ENCODE peak calls at places on chromosome 5, in six cellular contexts. One of them, this sample, is unnamed.

GRCh38 chr5:91293131-91293530 is 90.0 kb downstream of the ARRDC3 start:
- DNase-seq in mesenchymal stem cell: peak; percentile 51
- DNase-seq in IMR-90: peak; percentile 55
- DNase-seq in mesendoderm: peak; percentile 92
- DNase-seq in H1: no peak
- DNase-seq in trophoblast cell: peak; percentile 33
- DNase-seq in this sample: peak; percentile 44

GRCh38 chr5:148569948-148570347 is 84.4 kb downstream of the HTR4 start:
- DNase-seq in mesenchymal stem cell: no peak
- DNase-seq in IMR-90: no peak
- DNase-seq in mesendoderm: no peak
- DNase-seq in H1: no peak
- DNase-seq in trophoblast cell: no peak
- DNase-seq in this sample: no peak

GRCh38 chr5:66633754-66634153 is 37.6 kb downstream of the MAST4 start:
- DNase-seq in mesenchymal stem cell: no peak
- DNase-seq in IMR-90: no peak
- DNase-seq in mesendoderm: peak; percentile 26
- DNase-seq in H1: no peak
- DNase-seq in trophoblast cell: peak; percentile 91
- DNase-seq in this sample: peak; percentile 18

GRCh38 chr5:110512266-110512665 is 214.2 kb downstream of the TMEM232 start:
- DNase-seq in mesenchymal stem cell: peak; percentile 14
- DNase-seq in IMR-90: no peak
- DNase-seq in mesendoderm: no peak
- DNase-seq in H1: no peak
- DNase-seq in trophoblast cell: no peak
- DNase-seq in this sample: no peak

GRCh38 chr5:32692066-32692746 is 18.9 kb upstream of the NPR3 start:
- DNase-seq in mesenchymal stem cell: peak; percentile 16
- DNase-seq in IMR-90: peak; percentile 80
- DNase-seq in mesendoderm: no peak
- DNase-seq in H1: no peak
- DNase-seq in trophoblast cell: peak; percentile 17
- DNase-seq in this sample: no peak

GRCh38 chr5:4511996-4512656 is 628.0 kb upstream of the ADAMTS16 start:
- DNase-seq in mesenchymal stem cell: no peak
- DNase-seq in IMR-90: no peak
- DNase-seq in mesendoderm: peak; percentile 50
- DNase-seq in H1: peak; percentile 61
- DNase-seq in trophoblast cell: peak; percentile 32
- DNase-seq in this sample: no peak

GRCh38 chr5:146079695-146080361 is 25.5 kb downstream of the PLAC8L1 start:
- DNase-seq in mesenchymal stem cell: peak; percentile 24
- DNase-seq in IMR-90: peak; percentile 10
- DNase-seq in mesendoderm: peak; percentile 19
- DNase-seq in H1: no peak
- DNase-seq in trophoblast cell: no peak
- DNase-seq in this sample: no peak

GRCh38 chr5:39399135-39400036 is 25.4 kb downstream of the DAB2 start:
- DNase-seq in mesenchymal stem cell: peak; percentile 98
- DNase-seq in IMR-90: peak; percentile 98
- DNase-seq in mesendoderm: peak; percentile 91
- DNase-seq in H1: no peak
- DNase-seq in trophoblast cell: peak; percentile 89
- DNase-seq in this sample: no peak

GRCh38 chr5:127031147-127031862 is 947 bp upstream of the MARCHF3 start:
- DNase-seq in mesenchymal stem cell: no peak
- DNase-seq in IMR-90: no peak
- DNase-seq in mesendoderm: no peak
- DNase-seq in H1: no peak
- DNase-seq in trophoblast cell: no peak
- DNase-seq in this sample: no peak

GRCh38 chr5:98713027-98713426 is 60.4 kb upstream of the RGMB start:
- DNase-seq in mesenchymal stem cell: peak; percentile 6
- DNase-seq in IMR-90: peak; percentile 77
- DNase-seq in mesendoderm: no peak
- DNase-seq in H1: no peak
- DNase-seq in trophoblast cell: no peak
- DNase-seq in this sample: no peak

GRCh38 chr5:112933651-112934365 is 11.8 kb upstream of the REEP5 start:
- DNase-seq in mesenchymal stem cell: peak; percentile 58
- DNase-seq in IMR-90: peak; percentile 88
- DNase-seq in mesendoderm: no peak
- DNase-seq in H1: no peak
- DNase-seq in trophoblast cell: no peak
- DNase-seq in this sample: no peak

GRCh38 chr5:58545912-58546311 is 37.0 kb upstream of the RAB3C start:
- DNase-seq in mesenchymal stem cell: no peak
- DNase-seq in IMR-90: no peak
- DNase-seq in mesendoderm: peak; percentile 55
- DNase-seq in H1: no peak
- DNase-seq in trophoblast cell: peak; percentile 73
- DNase-seq in this sample: no peak
- H3K18ac ChIP-seq in mesenchymal stem cell: no peak overlapping the region
- H3K18ac ChIP-seq in IMR-90: no peak overlapping the region
- H3K18ac ChIP-seq in mesendoderm: no peak overlapping the region
- H3K18ac ChIP-seq in H1: no peak overlapping the region
- H3K18ac ChIP-seq in trophoblast cell: no peak overlapping the region
- H3K18ac ChIP-seq in this sample: no peak overlapping the region

DNA sequence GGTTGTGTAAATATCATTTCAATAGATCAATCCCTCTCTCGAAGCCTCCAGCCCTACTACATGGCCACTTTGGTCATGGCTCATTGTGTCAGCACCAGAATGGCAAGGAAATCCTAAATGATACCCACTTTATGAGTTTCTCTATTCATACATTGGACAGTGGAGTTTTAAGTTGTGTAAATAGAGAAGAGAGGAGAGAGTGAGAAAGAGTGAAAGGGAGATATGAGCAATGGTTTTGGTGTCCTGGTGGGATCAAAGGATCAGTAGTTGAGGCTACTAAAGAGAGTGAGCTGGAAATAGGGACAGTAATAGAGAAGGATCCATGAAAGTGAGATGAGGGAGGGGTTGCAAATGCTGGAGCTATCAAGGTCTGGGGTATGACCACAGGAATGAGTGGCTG is 31.5 kb upstream of the GZMA start:
- DNase-seq in mesenchymal stem cell: no peak
- DNase-seq in IMR-90: no peak
- DNase-seq in mesendoderm: no peak
- DNase-seq in H1: no peak
- DNase-seq in trophoblast cell: no peak
- DNase-seq in this sample: no peak
- H3K4me3 ChIP-seq in mesenchymal stem cell: no peak overlapping the region
- H3K4me3 ChIP-seq in IMR-90: no peak overlapping the region
- H3K4me3 ChIP-seq in mesendoderm: no peak overlapping the region
- H3K4me3 ChIP-seq in H1: no peak overlapping the region
- H3K4me3 ChIP-seq in trophoblast cell: no peak overlapping the region
- H3K4me3 ChIP-seq in this sample: no peak overlapping the region

GRCh38 chr5:95970359-95970704 is 8.7 kb upstream of the ELL2 start:
- DNase-seq in mesenchymal stem cell: no peak
- DNase-seq in IMR-90: no peak
- DNase-seq in mesendoderm: no peak
- DNase-seq in H1: no peak
- DNase-seq in trophoblast cell: no peak
- DNase-seq in this sample: no peak
- H3K18ac ChIP-seq in mesenchymal stem cell: no peak overlapping the region
- H3K18ac ChIP-seq in IMR-90: no peak overlapping the region
- H3K18ac ChIP-seq in mesendoderm: no peak overlapping the region
- H3K18ac ChIP-seq in H1: no peak overlapping the region
- H3K18ac ChIP-seq in trophoblast cell: no peak overlapping the region
- H3K18ac ChIP-seq in this sample: no peak overlapping the region

GRCh38 chr5:76468625-76469410 is 65.7 kb downstream of the IQGAP2 start:
- DNase-seq in mesenchymal stem cell: no peak
- DNase-seq in IMR-90: no peak
- DNase-seq in mesendoderm: no peak
- DNase-seq in H1: no peak
- DNase-seq in trophoblast cell: peak; percentile 83
- DNase-seq in this sample: no peak

GRCh38 chr5:76469656-76470290 is 66.7 kb downstream of the IQGAP2 start:
- DNase-seq in mesenchymal stem cell: no peak
- DNase-seq in IMR-90: peak; percentile 6
- DNase-seq in mesendoderm: no peak
- DNase-seq in H1: no peak
- DNase-seq in trophoblast cell: no peak
- DNase-seq in this sample: no peak

GRCh38 chr5:76472338-76473336 is 69.6 kb downstream of the IQGAP2 start:
- DNase-seq in mesenchymal stem cell: no peak
- DNase-seq in IMR-90: no peak
- DNase-seq in mesendoderm: no peak
- DNase-seq in H1: no peak
- DNase-seq in trophoblast cell: no peak
- DNase-seq in this sample: no peak

GRCh38 chr5:76471994-76472337 is 68.9 kb downstream of the IQGAP2 start:
- DNase-seq in mesenchymal stem cell: no peak
- DNase-seq in IMR-90: no peak
- DNase-seq in mesendoderm: no peak
- DNase-seq in H1: no peak
- DNase-seq in trophoblast cell: no peak
- DNase-seq in this sample: no peak

GRCh38 chr5:76470978-76471377 is 67.9 kb downstream of the IQGAP2 start:
- DNase-seq in mesenchymal stem cell: no peak
- DNase-seq in IMR-90: no peak
- DNase-seq in mesendoderm: no peak
- DNase-seq in H1: no peak
- DNase-seq in trophoblast cell: no peak
- DNase-seq in this sample: no peak
- H3K4me3 ChIP-seq in mesenchymal stem cell: no peak overlapping the region
- H3K4me3 ChIP-seq in IMR-90: no peak overlapping the region
- H3K4me3 ChIP-seq in mesendoderm: no peak overlapping the region
- H3K4me3 ChIP-seq in H1: no peak overlapping the region
- H3K4me3 ChIP-seq in trophoblast cell: no peak overlapping the region
- H3K4me3 ChIP-seq in this sample: no peak overlapping the region

GRCh38 chr5:153960269-153961215 is 78.2 kb downstream of the FAM114A2 start:
- DNase-seq in mesenchymal stem cell: peak; percentile 27
- DNase-seq in IMR-90: no peak
- DNase-seq in mesendoderm: peak; percentile 94
- DNase-seq in H1: no peak
- DNase-seq in trophoblast cell: no peak
- DNase-seq in this sample: no peak
- H3K18ac ChIP-seq in mesenchymal stem cell: peak overlapping the region; percentile 80
- H3K18ac ChIP-seq in IMR-90: peak overlapping the region; percentile 75
- H3K18ac ChIP-seq in mesendoderm: no peak overlapping the region
- H3K18ac ChIP-seq in H1: peak overlapping the region; percentile 54
- H3K18ac ChIP-seq in trophoblast cell: no peak overlapping the region
- H3K18ac ChIP-seq in this sample: peak overlapping the region; percentile 40

GRCh38 chr5:43193952-43194321 is 1.9 kb downstream of the NIM1K start:
- DNase-seq in mesenchymal stem cell: no peak
- DNase-seq in IMR-90: no peak
- DNase-seq in mesendoderm: peak; percentile 44
- DNase-seq in H1: no peak
- DNase-seq in trophoblast cell: no peak
- DNase-seq in this sample: no peak
- H3K4me3 ChIP-seq in mesenchymal stem cell: peak overlapping the region; percentile 84
- H3K4me3 ChIP-seq in IMR-90: no peak overlapping the region
- H3K4me3 ChIP-seq in mesendoderm: no peak overlapping the region
- H3K4me3 ChIP-seq in H1: peak overlapping the region; percentile 19
- H3K4me3 ChIP-seq in trophoblast cell: no peak overlapping the region
- H3K4me3 ChIP-seq in this sample: peak overlapping the region; percentile 39

DNA sequence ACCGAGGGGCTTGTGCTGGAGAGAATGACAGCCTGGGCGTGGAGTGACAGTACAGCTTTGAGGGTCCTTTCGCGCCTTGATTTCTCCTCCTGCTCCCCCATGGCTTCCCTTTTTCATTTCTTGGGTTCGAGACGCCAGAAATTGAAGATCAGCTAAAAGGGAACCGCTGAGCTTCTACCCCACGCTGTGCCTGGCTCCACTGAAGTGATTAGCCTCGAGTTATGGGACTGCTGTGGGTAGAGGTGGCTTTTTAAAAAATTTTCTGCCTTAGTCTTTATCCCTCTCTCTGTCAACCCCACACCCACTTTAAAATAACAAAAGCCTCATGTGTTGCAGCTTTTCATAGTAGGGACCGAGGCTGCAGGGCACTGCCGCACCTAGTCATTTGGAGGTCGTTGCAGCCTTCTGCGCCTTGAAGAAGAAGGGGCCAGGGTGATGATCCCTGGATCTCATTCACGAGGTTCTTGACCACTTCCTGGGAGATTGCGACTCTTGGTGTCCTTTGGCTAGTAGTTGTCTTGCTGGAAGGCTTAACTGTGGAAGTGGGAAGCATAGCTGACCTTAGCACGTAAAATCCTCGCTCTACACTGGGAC is 603 bp downstream of the PPIP5K2 start:
- DNase-seq in mesenchymal stem cell: peak; percentile 38
- DNase-seq in IMR-90: peak; percentile 6
- DNase-seq in mesendoderm: peak; percentile 33
- DNase-seq in H1: no peak
- DNase-seq in trophoblast cell: peak; percentile 15
- DNase-seq in this sample: no peak
- H3K18ac ChIP-seq in mesenchymal stem cell: peak overlapping the region; percentile 99
- H3K18ac ChIP-seq in IMR-90: peak overlapping the region; percentile 46
- H3K18ac ChIP-seq in mesendoderm: no peak overlapping the region
- H3K18ac ChIP-seq in H1: no peak overlapping the region
- H3K18ac ChIP-seq in trophoblast cell: peak overlapping the region; percentile 49
- H3K18ac ChIP-seq in this sample: peak overlapping the region; percentile 86

GRCh38 chr5:137497396-137498290 is 1.5 kb downstream of the SPOCK1 start:
- DNase-seq in mesenchymal stem cell: no peak
- DNase-seq in IMR-90: no peak
- DNase-seq in mesendoderm: no peak
- DNase-seq in H1: peak; percentile 54
- DNase-seq in trophoblast cell: no peak
- DNase-seq in this sample: no peak
- H3K4me3 ChIP-seq in mesenchymal stem cell: peak overlapping the region; percentile 93
- H3K4me3 ChIP-seq in IMR-90: peak overlapping the region; percentile 52
- H3K4me3 ChIP-seq in mesendoderm: no peak overlapping the region
- H3K4me3 ChIP-seq in H1: peak overlapping the region; percentile 73
- H3K4me3 ChIP-seq in trophoblast cell: no peak overlapping the region
- H3K4me3 ChIP-seq in this sample: peak overlapping the region; percentile 86

GRCh38 chr5:177364159-177364962 is 6.6 kb downstream of the RGS14 start:
- DNase-seq in mesenchymal stem cell: no peak
- DNase-seq in IMR-90: no peak
- DNase-seq in mesendoderm: no peak
- DNase-seq in H1: no peak
- DNase-seq in trophoblast cell: peak; percentile 24
- DNase-seq in this sample: no peak

GRCh38 chr5:177367981-177368960 is 10.5 kb downstream of the RGS14 start:
- DNase-seq in mesenchymal stem cell: no peak
- DNase-seq in IMR-90: no peak
- DNase-seq in mesendoderm: no peak
- DNase-seq in H1: no peak
- DNase-seq in trophoblast cell: no peak
- DNase-seq in this sample: no peak

GRCh38 chr5:177367323-177367848 is 9.7 kb downstream of the RGS14 start:
- DNase-seq in mesenchymal stem cell: no peak
- DNase-seq in IMR-90: no peak
- DNase-seq in mesendoderm: no peak
- DNase-seq in H1: no peak
- DNase-seq in trophoblast cell: no peak
- DNase-seq in this sample: no peak

GRCh38 chr5:177365845-177366527 is 8.3 kb downstream of the RGS14 start:
- DNase-seq in mesenchymal stem cell: no peak
- DNase-seq in IMR-90: no peak
- DNase-seq in mesendoderm: no peak
- DNase-seq in H1: no peak
- DNase-seq in trophoblast cell: no peak
- DNase-seq in this sample: no peak

GRCh38 chr5:177366528-177367322 is 9.0 kb downstream of the RGS14 start:
- DNase-seq in mesenchymal stem cell: peak; percentile 86
- DNase-seq in IMR-90: peak; percentile 68
- DNase-seq in mesendoderm: peak; percentile 96
- DNase-seq in H1: peak; percentile 97
- DNase-seq in trophoblast cell: peak; percentile 82
- DNase-seq in this sample: peak; percentile 87
- H3K18ac ChIP-seq in mesenchymal stem cell: peak overlapping the region; percentile 94
- H3K18ac ChIP-seq in IMR-90: peak overlapping the region; percentile 38
- H3K18ac ChIP-seq in mesendoderm: peak overlapping the region; percentile 34
- H3K18ac ChIP-seq in H1: peak overlapping the region; percentile 95
- H3K18ac ChIP-seq in trophoblast cell: peak overlapping the region; percentile 85
- H3K18ac ChIP-seq in this sample: peak overlapping the region; percentile 97